ENCODE peak calls at places on chromosomes 16 and 17, in four cellular contexts. S is activated CD4-positive, CD25-positive, alpha-beta regulatory T cell treated with anti-CD3 and anti-CD28 coated beads, Interleukin-2, amount 50 U/mL, for 16 hours; Y is ACHN; R is CD8-positive, alpha-beta memory T cell. F is an unnamed sample.
A peak's percentile ranks its signal among the peaks of the same experiment; 100 is the strongest.

GRCh38 chr17:2075336-2076056 is 20.6 kb downstream of the HIC1 start:
- DNase-seq in S (no peak), Y (no peak), R (no peak), F (no peak)

GRCh38 chr17:63954402-63955063 is 18.2 kb downstream of the SCN4A start:
- DNase-seq in S (no peak), Y (no peak), R (peak; percentile 35), F (peak; percentile 34)

GRCh38 chr16:81214745-81215166 is 23.7 kb upstream of the BCO1 start:
- DNase-seq in S (no peak), Y (peak; percentile 34), R (no peak), F (peak; percentile 15)

GRCh38 chr17:6421700-6422604 is 13.0 kb downstream of the AIPL1 start:
- DNase-seq in S (peak; percentile 52), Y (peak; percentile 82), R (peak; percentile 62), F (peak; percentile 80)

GRCh38 chr17:35154486-35154885 is 6.9 kb downstream of the UNC45B start:
- DNase-seq in S (no peak), Y (no peak), R (no peak), F (no peak)

GRCh38 chr17:78538033-78538776 is 39.0 kb downstream of the DNAH17 start:
- DNase-seq in S (no peak), Y (no peak), R (no peak), F (no peak)

GRCh38 chr17:55702150-55702549 is 20.5 kb downstream of the TMEM100 start:
- DNase-seq in S (no peak), Y (no peak), R (no peak), F (no peak)

GRCh38 chr16:84382396-84382795 is 14.1 kb downstream of the ATP2C2 start:
- DNase-seq in S (no peak), Y (no peak), R (no peak), F (no peak)

GRCh38 chr17:43701318-43701743 is 39.6 kb upstream of the MEOX1 start:
- DNase-seq in S (no peak), Y (no peak), R (peak; percentile 15), F (peak; percentile 20)

GRCh38 chr16:48948911-48949310 is 332.7 kb downstream of the CBLN1 start:
- DNase-seq in S (no peak), Y (no peak), R (no peak), F (no peak)

GRCh38 chr17:57870283-57870635 is 20.4 kb upstream of the MRPS23 start:
- DNase-seq in S (no peak), Y (no peak), R (no peak), F (no peak)

GRCh38 chr17:4800462-4801185 is 1.5 kb downstream of the C17orf114 start:
- DNase-seq in S (no peak), Y (no peak), R (no peak), F (no peak)

GRCh38 chr17:81388612-81389367 is 6.5 kb upstream of the BAHCC1 start:
- DNase-seq in S (no peak), Y (no peak), R (no peak), F (no peak)

GRCh38 chr17:39845052-39845976 is 18.8 kb downstream of the IKZF3 start:
- DNase-seq in S (no peak), Y (no peak), R (no peak), F (no peak)

GRCh38 chr16:69048328-69049120 is 56.9 kb upstream of the HAS3 start:
- DNase-seq in S (no peak), Y (peak; percentile 48), R (no peak), F (no peak)

GRCh38 chr16:27639588-27640276 is 89.8 kb downstream of the KATNIP start:
- DNase-seq in S (no peak), Y (peak; percentile 67), R (no peak), F (no peak)

GRCh38 chr16:48117217-48118105 is 38.3 kb downstream of the ABCC12 start:
- DNase-seq in S (peak; percentile 10), Y (peak; percentile 73), R (peak; percentile 36), F (peak; percentile 23)

GRCh38 chr17:17151962-17152361 is 54.2 kb downstream of the PLD6 start:
- DNase-seq in S (no peak), Y (peak; percentile 99), R (no peak), F (peak; percentile 63)

GRCh38 chr17:44053130-44053872 is 13.2 kb downstream of the LSM12 start:
- DNase-seq in S (no peak), Y (no peak), R (no peak), F (no peak)

GRCh38 chr16:64138621-64139020 is 983.2 kb downstream of the CDH11 start:
- DNase-seq in S (no peak), Y (no peak), R (no peak), F (no peak)

GRCh38 chr16:30934827-30935557 is 11.6 kb downstream of the FBXL19 start:
- DNase-seq in S (no peak), Y (peak; percentile 62), R (no peak), F (peak; percentile 49)